ENCODE peak calls at places on chromosome 4, in ten cellular contexts. P is caudate nucleus; G is fibroblast of pulmonary artery; R is kidney tubule cell; Y is NCI-H1417; I is endothelial cell; K is stimulated activated CD8-positive, alpha-beta memory T cell treated with anti-CD3 and anti-CD28 coated beads, Interleukin-7, amount 100 ng/mL, for 24 hours; T is heart left ventricle; X is T1000; C is mammary epithelial cell. D is an unnamed sample.

GRCh38 chr4:26093561-26093960 is 179.5 kb downstream of the SMIM20 start:
- DNase-seq in P (no peak), Y (no peak), X (no peak), C (no peak), K (no peak), I (no peak), T (no peak), G (no peak), R (no peak), D (no peak)

GRCh38 chr4:26075588-26075987 is 161.6 kb downstream of the SMIM20 start:
- DNase-seq in P (no peak), K (no peak), X (no peak), C (peak), R (peak), Y (no peak), I (no peak), G (no peak), T (no peak), D (no peak)

GRCh38 chr4:109562457-109563237 is 2.6 kb downstream of the MCUB start:
- DNase-seq in R (no peak), C (no peak), P (no peak), Y (no peak), X (no peak), K (no peak), G (no peak), T (no peak), I (no peak), D (no peak)

GRCh38 chr4:180827610-180828009 is 1415.6 kb upstream of the TENM3 start:
- DNase-seq in T (no peak), P (no peak), G (peak), C (peak), Y (no peak), X (no peak), R (no peak), I (no peak), K (no peak), D (no peak)

GRCh38 chr4:1536579-1537409 is 130.6 kb upstream of the NKX1-1 start:
- DNase-seq in C (no peak), T (no peak), K (no peak), R (no peak), G (no peak), X (no peak), I (no peak), Y (no peak), P (no peak), D (no peak)

GRCh38 chr4:90207887-90208454 is 80.8 kb downstream of the CCSER1 start:
- DNase-seq in I (no peak), X (no peak), C (no peak), K (no peak), R (no peak), G (no peak), T (no peak), Y (no peak), P (no peak), D (no peak)

GRCh38 chr4:125313989-125314602 is 659 bp upstream of the FAT4 start:
- DNase-seq in R (no peak), K (no peak), C (no peak), Y (no peak), P (no peak), I (peak), G (no peak), X (no peak), T (no peak), D (no peak)

GRCh38 chr4:170623899-170624298 is 534.1 kb upstream of the AADAT start:
- DNase-seq in I (no peak), X (no peak), R (no peak), C (no peak), Y (no peak), T (no peak), K (no peak), P (no peak), G (no peak), D (no peak)

GRCh38 chr4:186715077-186715476 is 8.6 kb downstream of the FAT1 start:
- DNase-seq in P (no peak), I (no peak), Y (no peak), C (no peak), G (no peak), T (no peak), R (no peak), K (no peak), X (no peak), D (no peak)

GRCh38 chr4:54015421-54016065 is 48.9 kb downstream of the CHIC2 start:
- DNase-seq in I (no peak), C (no peak), R (no peak), Y (no peak), G (no peak), T (no peak), X (no peak), K (no peak), P (no peak), D (no peak)

GRCh38 chr4:844752-845232 is 18.9 kb upstream of the CPLX1 start:
- DNase-seq in X (no peak), P (no peak), T (no peak), G (no peak), I (no peak), Y (no peak), K (no peak), R (no peak), C (no peak), D (no peak)

GRCh38 chr4:42018451-42018850 is 28.1 kb downstream of the SLC30A9 start:
- DNase-seq in C (no peak), I (no peak), R (no peak), G (no peak), Y (no peak), T (no peak), P (no peak), X (no peak), K (no peak), D (no peak)

GRCh38 chr4:128663325-128663724 is 146.2 kb upstream of the JADE1 start:
- DNase-seq in K (no peak), T (no peak), C (no peak), R (peak), X (no peak), I (no peak), P (no peak), Y (no peak), G (no peak), D (no peak)

GRCh38 chr4:141807501-141807900 is 171.1 kb downstream of the IL15 start:
- DNase-seq in P (no peak), G (no peak), C (peak), T (no peak), X (no peak), Y (no peak), I (no peak), R (no peak), K (no peak), D (no peak)

GRCh38 chr4:8019396-8020365 is 80.0 kb upstream of the AFAP1 start:
- DNase-seq in I (no peak), K (no peak), C (peak), X (no peak), T (no peak), P (peak), Y (peak), G (no peak), R (no peak), D (peak)

GRCh38 chr4:77471821-77472495 is 133.7 kb upstream of the CXCL13 start:
- DNase-seq in P (no peak), Y (no peak), X (no peak), T (no peak), K (no peak), I (no peak), R (no peak), C (no peak), G (no peak), D (no peak)

GRCh38 chr4:58451707-58452106 is 1341.5 kb upstream of the IGFBP7 start:
- DNase-seq in X (no peak), C (no peak), G (no peak), P (no peak), R (no peak), K (no peak), T (no peak), I (no peak), Y (no peak), D (no peak)

GRCh38 chr4:1664141-1664540 is 20.0 kb downstream of the FAM53A start:
- DNase-seq in X (no peak), I (no peak), P (no peak), C (no peak), K (no peak), T (no peak), R (no peak), G (no peak), Y (no peak), D (no peak)

GRCh38 chr4:173119818-173120217 is 48.8 kb upstream of the GALNT7 start:
- DNase-seq in Y (no peak), C (peak), K (no peak), R (peak), X (no peak), T (no peak), I (no peak), P (no peak), G (no peak), D (no peak)

GRCh38 chr4:153028535-153028934 is 92.4 kb downstream of the FHDC1 start:
- DNase-seq in Y (no peak), I (no peak), X (no peak), K (no peak), T (no peak), P (no peak), G (no peak), C (no peak), R (no peak), D (no peak)

GRCh38 chr4:41560112-41560511 is 22.2 kb downstream of the LIMCH1 start:
- DNase-seq in C (no peak), Y (no peak), I (no peak), R (no peak), K (no peak), P (no peak), T (no peak), X (no peak), G (no peak), D (no peak)